ENCODE peak calls at places on chromosomes 1 and 21, in four cellular contexts. One of them, this sample, is unnamed. For H3K9me3, the result is how much of the 10 kb centered on the place peaks cover.

GRCh38 chr1:151512801-151513625 is 1.8 kb downstream of the CGN start:
- DNase-seq in sigmoid colon: peak
- DNase-seq in adipocyte: no peak
- DNase-seq in CD8-positive, alpha-beta T cell: no peak
- DNase-seq in this sample: no peak

GRCh38 chr1:229714964-229715603 is 89.0 kb downstream of the URB2 start:
- DNase-seq in sigmoid colon: no peak
- DNase-seq in adipocyte: peak
- DNase-seq in CD8-positive, alpha-beta T cell: peak
- DNase-seq in this sample: no peak

GRCh38 chr1:43251024-43251423 is 18.8 kb upstream of the TMEM125 start:
- DNase-seq in sigmoid colon: no peak
- DNase-seq in adipocyte: no peak
- DNase-seq in CD8-positive, alpha-beta T cell: no peak
- DNase-seq in this sample: no peak

GRCh38 chr1:215459136-215459535 is 108.0 kb upstream of the KCTD3 start:
- DNase-seq in sigmoid colon: no peak
- DNase-seq in adipocyte: no peak
- DNase-seq in CD8-positive, alpha-beta T cell: no peak
- DNase-seq in this sample: no peak

GRCh38 chr1:9593492-9594465 is 5.1 kb downstream of the TMEM201 start:
- DNase-seq in sigmoid colon: peak
- DNase-seq in adipocyte: peak
- DNase-seq in CD8-positive, alpha-beta T cell: peak
- DNase-seq in this sample: no peak

GRCh38 chr1:14836426-14837140 is 238.1 kb downstream of the KAZN start:
- DNase-seq in sigmoid colon: no peak
- DNase-seq in adipocyte: no peak
- DNase-seq in CD8-positive, alpha-beta T cell: no peak
- DNase-seq in this sample: no peak

GRCh38 chr1:192914092-192914491 is 105.3 kb downstream of the RGS2 start:
- DNase-seq in sigmoid colon: no peak
- DNase-seq in adipocyte: no peak
- DNase-seq in CD8-positive, alpha-beta T cell: no peak
- DNase-seq in this sample: no peak

GRCh38 chr1:164720329-164721036 is 161.5 kb downstream of the PBX1 start:
- DNase-seq in sigmoid colon: no peak
- DNase-seq in adipocyte: peak
- DNase-seq in CD8-positive, alpha-beta T cell: no peak
- DNase-seq in this sample: no peak

GRCh38 chr21:33666153-33666552 is 23.9 kb downstream of the ITSN1 start:
- DNase-seq in sigmoid colon: no peak
- DNase-seq in adipocyte: peak
- DNase-seq in CD8-positive, alpha-beta T cell: no peak
- DNase-seq in this sample: no peak

GRCh38 chr1:182806015-182806678 is 16.6 kb downstream of the NPL start:
- DNase-seq in sigmoid colon: no peak
- DNase-seq in adipocyte: no peak
- DNase-seq in CD8-positive, alpha-beta T cell: no peak
- DNase-seq in this sample: no peak

GRCh38 chr1:155873860-155874259 is 14.5 kb downstream of the SYT11 start:
- DNase-seq in sigmoid colon: no peak
- DNase-seq in adipocyte: peak
- DNase-seq in CD8-positive, alpha-beta T cell: no peak
- DNase-seq in this sample: no peak

GRCh38 chr1:186925881-186926676 is 97.3 kb downstream of the PLA2G4A start:
- DNase-seq in sigmoid colon: no peak
- DNase-seq in adipocyte: peak
- DNase-seq in CD8-positive, alpha-beta T cell: no peak
- DNase-seq in this sample: no peak

GRCh38 chr1:175824079-175824478 is 80.7 kb upstream of the TNR start:
- DNase-seq in sigmoid colon: no peak
- DNase-seq in adipocyte: no peak
- DNase-seq in CD8-positive, alpha-beta T cell: no peak
- DNase-seq in this sample: no peak

GRCh38 chr1:64476251-64476952 is 6.5 kb downstream of the CACHD1 start:
- DNase-seq in sigmoid colon: no peak
- DNase-seq in adipocyte: peak
- DNase-seq in CD8-positive, alpha-beta T cell: no peak
- DNase-seq in this sample: no peak

GRCh38 chr21:43884012-43884860 is 19.2 kb downstream of the AGPAT3 start:
- DNase-seq in sigmoid colon: no peak
- DNase-seq in adipocyte: no peak
- DNase-seq in CD8-positive, alpha-beta T cell: no peak
- DNase-seq in this sample: no peak

DNA sequence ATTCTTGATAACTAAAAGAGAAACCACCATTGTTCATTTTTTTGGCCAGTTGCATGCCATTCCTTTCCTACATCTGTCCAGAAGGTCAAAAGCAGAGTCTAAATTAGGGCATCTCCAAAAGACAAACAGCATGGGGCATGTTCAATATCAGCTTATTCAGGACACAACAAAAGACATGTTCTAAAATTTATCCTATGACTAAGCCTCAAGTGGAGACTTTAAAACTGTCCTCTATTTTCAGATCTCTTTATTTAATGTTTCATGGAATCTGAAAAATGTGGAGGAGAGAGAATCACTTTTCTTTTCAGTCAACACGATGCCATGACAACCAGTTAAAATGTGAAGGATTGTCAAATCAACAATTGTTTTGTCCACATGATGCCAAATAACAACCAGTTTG is 303.4 kb upstream of the PRMT6 start:
- DNase-seq in sigmoid colon: no peak
- DNase-seq in adipocyte: peak
- DNase-seq in CD8-positive, alpha-beta T cell: no peak
- DNase-seq in this sample: no peak
- H3K9me3 ChIP-seq in sigmoid colon: under half
- H3K9me3 ChIP-seq in adipocyte: under half
- H3K9me3 ChIP-seq in CD8-positive, alpha-beta T cell: under half
- H3K9me3 ChIP-seq in this sample: under half

DNA sequence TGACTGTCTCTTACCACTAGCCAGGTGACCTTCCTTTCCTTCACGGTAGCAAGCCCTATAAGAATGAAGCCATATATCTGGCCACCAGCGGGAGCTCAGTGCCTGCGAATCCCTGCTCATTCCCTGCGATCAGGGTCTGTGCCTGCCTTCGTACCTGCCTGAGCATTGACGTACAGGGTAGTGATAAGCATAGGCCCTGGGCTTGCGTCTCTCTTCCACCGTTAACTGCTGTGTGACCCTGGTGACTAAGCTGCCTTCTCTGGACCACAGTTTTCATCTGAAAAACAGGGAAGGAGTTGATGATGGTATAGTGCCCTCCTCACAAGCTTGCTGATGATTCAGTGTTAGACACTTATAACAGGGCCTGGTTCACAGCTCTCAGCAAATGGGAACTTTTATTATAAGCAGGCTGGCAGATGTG is 4.1 kb downstream of the ZC3H12A start:
- DNase-seq in sigmoid colon: no peak
- DNase-seq in adipocyte: no peak
- DNase-seq in CD8-positive, alpha-beta T cell: peak
- DNase-seq in this sample: no peak
- H3K4me3 ChIP-seq in sigmoid colon: no peak
- H3K4me3 ChIP-seq in adipocyte: peak
- H3K4me3 ChIP-seq in CD8-positive, alpha-beta T cell: peak
- H3K4me3 ChIP-seq in this sample: peak

GRCh38 chr1:205581321-205581980 is 50.4 kb downstream of the ELK4 start:
- DNase-seq in sigmoid colon: peak
- DNase-seq in adipocyte: no peak
- DNase-seq in CD8-positive, alpha-beta T cell: no peak
- DNase-seq in this sample: no peak
- H3K9me3 ChIP-seq in sigmoid colon: under half
- H3K9me3 ChIP-seq in adipocyte: under half
- H3K9me3 ChIP-seq in CD8-positive, alpha-beta T cell: under half
- H3K9me3 ChIP-seq in this sample: under half

DNA sequence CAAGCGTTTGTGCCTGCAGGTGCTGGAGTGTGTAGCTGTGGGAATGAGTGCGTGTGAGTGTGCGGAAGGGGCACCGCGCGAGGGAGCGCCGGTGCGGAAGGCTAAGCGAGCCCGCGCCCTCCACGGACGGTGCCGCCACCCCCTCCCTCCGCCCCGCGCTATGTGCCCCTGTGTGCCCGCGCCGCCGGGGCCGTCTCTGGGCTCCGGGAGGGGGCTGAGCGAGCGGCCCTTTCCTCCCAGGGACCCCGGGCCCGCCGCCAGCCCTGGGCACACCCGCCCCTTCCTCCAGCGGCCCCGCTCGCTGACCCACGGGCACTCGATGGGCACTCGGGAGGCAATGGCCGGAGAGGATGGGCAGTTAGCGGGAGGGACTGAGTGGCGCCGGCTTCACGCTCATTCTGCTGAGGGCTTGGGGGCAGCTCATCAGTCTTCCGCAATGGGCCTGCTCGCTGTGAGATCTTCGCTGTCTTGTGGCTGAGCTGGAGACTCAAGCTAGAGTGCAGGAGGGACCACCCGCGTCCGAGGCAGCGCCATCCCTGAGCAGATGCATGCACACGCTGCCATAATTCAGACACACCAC is 8.6 kb upstream of the ADGRB2 start:
- DNase-seq in sigmoid colon: no peak
- DNase-seq in adipocyte: no peak
- DNase-seq in CD8-positive, alpha-beta T cell: no peak
- DNase-seq in this sample: no peak
- H3K4me3 ChIP-seq in sigmoid colon: no peak
- H3K4me3 ChIP-seq in adipocyte: peak
- H3K4me3 ChIP-seq in CD8-positive, alpha-beta T cell: peak
- H3K4me3 ChIP-seq in this sample: peak

DNA sequence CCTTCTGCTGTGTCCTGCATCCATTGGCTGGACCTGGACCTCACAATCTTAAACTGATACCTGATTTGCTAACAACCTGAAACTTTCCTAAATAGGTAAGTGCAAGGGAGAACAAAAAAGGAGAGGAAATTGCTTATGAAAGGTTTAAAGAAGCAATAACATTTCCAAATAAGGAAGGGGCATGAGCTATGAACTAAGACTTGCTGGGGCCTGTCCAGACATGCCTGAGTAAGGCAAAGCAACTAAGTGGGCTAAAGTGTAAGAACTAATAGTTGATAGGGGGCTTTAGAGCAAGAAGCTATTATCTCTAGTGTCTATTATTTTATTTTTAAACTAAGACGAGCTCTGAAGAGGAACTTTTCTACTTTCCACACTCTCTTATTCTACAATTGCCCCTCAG is 11.6 kb downstream of the JMJD4 start:
- DNase-seq in sigmoid colon: no peak
- DNase-seq in adipocyte: no peak
- DNase-seq in CD8-positive, alpha-beta T cell: no peak
- DNase-seq in this sample: no peak
- H3K9me3 ChIP-seq in sigmoid colon: under half
- H3K9me3 ChIP-seq in adipocyte: under half
- H3K9me3 ChIP-seq in CD8-positive, alpha-beta T cell: under half
- H3K9me3 ChIP-seq in this sample: under half

GRCh38 chr1:231919269-231919886 is 292.8 kb downstream of the DISC1 start:
- DNase-seq in sigmoid colon: no peak
- DNase-seq in adipocyte: no peak
- DNase-seq in CD8-positive, alpha-beta T cell: no peak
- DNase-seq in this sample: no peak

GRCh38 chr1:231919900-231920299 is 293.3 kb downstream of the DISC1 start:
- DNase-seq in sigmoid colon: no peak
- DNase-seq in adipocyte: no peak
- DNase-seq in CD8-positive, alpha-beta T cell: peak
- DNase-seq in this sample: no peak

GRCh38 chr1:231923461-231924132 is 297.0 kb downstream of the DISC1 start:
- DNase-seq in sigmoid colon: no peak
- DNase-seq in adipocyte: no peak
- DNase-seq in CD8-positive, alpha-beta T cell: no peak
- DNase-seq in this sample: no peak

GRCh38 chr1:231921951-231922350 is 295.4 kb downstream of the DISC1 start:
- DNase-seq in sigmoid colon: no peak
- DNase-seq in adipocyte: no peak
- DNase-seq in CD8-positive, alpha-beta T cell: no peak
- DNase-seq in this sample: no peak

GRCh38 chr1:231918239-231919015 is 291.8 kb downstream of the DISC1 start:
- DNase-seq in sigmoid colon: no peak
- DNase-seq in adipocyte: peak
- DNase-seq in CD8-positive, alpha-beta T cell: peak
- DNase-seq in this sample: no peak
- H3K4me3 ChIP-seq in sigmoid colon: no peak
- H3K4me3 ChIP-seq in adipocyte: no peak
- H3K4me3 ChIP-seq in CD8-positive, alpha-beta T cell: peak
- H3K4me3 ChIP-seq in this sample: no peak

GRCh38 chr1:4463631-4464030 is 190.8 kb upstream of the AJAP1 start:
- DNase-seq in sigmoid colon: no peak
- DNase-seq in adipocyte: no peak
- DNase-seq in CD8-positive, alpha-beta T cell: no peak
- DNase-seq in this sample: no peak

GRCh38 chr1:4462831-4463484 is 191.5 kb upstream of the AJAP1 start:
- DNase-seq in sigmoid colon: no peak
- DNase-seq in adipocyte: no peak
- DNase-seq in CD8-positive, alpha-beta T cell: no peak
- DNase-seq in this sample: no peak

GRCh38 chr1:4461726-4462290 is 192.6 kb upstream of the AJAP1 start:
- DNase-seq in sigmoid colon: no peak
- DNase-seq in adipocyte: no peak
- DNase-seq in CD8-positive, alpha-beta T cell: no peak
- DNase-seq in this sample: no peak

GRCh38 chr1:4460651-4461050 is 193.8 kb upstream of the AJAP1 start:
- DNase-seq in sigmoid colon: no peak
- DNase-seq in adipocyte: no peak
- DNase-seq in CD8-positive, alpha-beta T cell: no peak
- DNase-seq in this sample: no peak

GRCh38 chr1:4460052-4460451 is 194.4 kb upstream of the AJAP1 start:
- DNase-seq in sigmoid colon: no peak
- DNase-seq in adipocyte: no peak
- DNase-seq in CD8-positive, alpha-beta T cell: no peak
- DNase-seq in this sample: no peak
- H3K9me3 ChIP-seq in sigmoid colon: under half
- H3K9me3 ChIP-seq in adipocyte: under half
- H3K9me3 ChIP-seq in CD8-positive, alpha-beta T cell: under half
- H3K9me3 ChIP-seq in this sample: under half

This sample was measured in thoracic aorta.